ENCODE peak calls at places on chromosomes 4 and X, in six cellular contexts. W is sigmoid colon; H is activated CD4-positive, CD25-positive, alpha-beta regulatory T cell; T is endodermal cell; D is right lobe of liver; R is GM04503. E is an unnamed sample.

GRCh38 chrX:55135171-55135570 is 46.4 kb downstream of the PAGE2 start:
- DNase-seq in W (no peak), H (no peak), T (peak; percentile 54), D (peak; percentile 42), R (peak; percentile 2), E (no peak)

GRCh38 chr4:155666701-155667537 is at the start of gene GUCY1A1:
- DNase-seq in W (peak; percentile 82), H (no peak), T (peak; percentile 83), D (peak; percentile 60), R (no peak), E (peak; percentile 3)

GRCh38 chr4:121726642-121727268 is 30.0 kb upstream of the ANXA5 start:
- DNase-seq in W (no peak), H (no peak), T (no peak), D (no peak), R (peak; percentile 39), E (no peak)

GRCh38 chr4:53847935-53848334 is 216.5 kb downstream of the CHIC2 start:
- DNase-seq in W (no peak), H (no peak), T (no peak), D (no peak), R (no peak), E (no peak)

GRCh38 chrX:105910563-105911105 is 88.3 kb downstream of the NRK start:
- DNase-seq in W (no peak), H (no peak), T (no peak), D (no peak), R (no peak), E (no peak)

GRCh38 chr4:147480891-147481576 is at the start of gene EDNRA:
- DNase-seq in W (no peak), H (no peak), T (peak; percentile 84), D (peak; percentile 16), R (no peak), E (peak; percentile 13)

GRCh38 chr4:3299122-3299521 is 6.3 kb downstream of the RGS12 start:
- DNase-seq in W (no peak), H (no peak), T (peak; percentile 35), D (peak; percentile 0), R (no peak), E (no peak)

GRCh38 chr4:18981234-18981615 is 959.7 kb upstream of the LCORL start:
- DNase-seq in W (no peak), H (no peak), T (no peak), D (no peak), R (no peak), E (no peak)

GRCh38 chr4:31959972-31960371 is 1239.8 kb downstream of the PCDH7 start:
- DNase-seq in W (no peak), H (no peak), T (no peak), D (no peak), R (no peak), E (no peak)

GRCh38 chr4:74114234-74114633 is 15.2 kb upstream of the CXCL2 start:
- DNase-seq in W (no peak), H (no peak), T (no peak), D (no peak), R (peak; percentile 34), E (no peak)

GRCh38 chrX:47093248-47093647 is 15.0 kb downstream of the RGN start:
- DNase-seq in W (no peak), H (no peak), T (no peak), D (no peak), R (no peak), E (no peak)

GRCh38 chr4:177492022-177492421 is 49.8 kb upstream of the AGA start:
- DNase-seq in W (no peak), H (no peak), T (no peak), D (no peak), R (no peak), E (no peak)

GRCh38 chr4:39243462-39243861 is 61.1 kb downstream of the WDR19 start:
- DNase-seq in W (no peak), H (no peak), T (no peak), D (no peak), R (no peak), E (no peak)

GRCh38 chr4:87071401-87071800 is 136.6 kb downstream of the AFF1 start:
- DNase-seq in W (no peak), H (no peak), T (no peak), D (peak; percentile 46), R (no peak), E (no peak)

GRCh38 chr4:177229331-177229730 is 80.3 kb upstream of the NEIL3 start:
- DNase-seq in W (no peak), H (no peak), T (no peak), D (no peak), R (no peak), E (no peak)

GRCh38 chrX:2513120-2513664 is 12.4 kb upstream of the DHRSX start:
- DNase-seq in W (no peak), H (no peak), T (no peak), D (no peak), R (no peak), E (no peak)

GRCh38 chr4:98648602-98649001 is 9.8 kb downstream of the TSPAN5 start:
- DNase-seq in W (no peak), H (no peak), T (no peak), D (no peak), R (no peak), E (no peak)

GRCh38 chr4:100149190-100149589 is 41.1 kb downstream of the DDIT4L start:
- DNase-seq in W (no peak), H (no peak), T (no peak), D (no peak), R (no peak), E (no peak)

GRCh38 chr4:53055716-53056413 is 193.7 kb downstream of the RASL11B start:
- DNase-seq in W (no peak), H (no peak), T (no peak), D (no peak), R (no peak), E (no peak)

GRCh38 chr4:4781936-4782754 is 77.3 kb upstream of the MSX1 start:
- DNase-seq in W (no peak), H (no peak), T (no peak), D (no peak), R (no peak), E (no peak)

GRCh38 chr4:53189011-53189410 is 176.8 kb downstream of the SCFD2 start:
- DNase-seq in W (no peak), H (no peak), T (no peak), D (no peak), R (peak; percentile 81), E (no peak)

E was measured in substantia nigra.